ENCODE peak calls at places on chromosomes 12 and 14, in seven cellular contexts. M is breast epithelium, N is Calu3, O is OCI-LY7, L is stomach, X is cardiac muscle cell, E is omental fat pad. S is an unnamed sample.

GRCh38 chr12:121781751-121782615 is 11.5 kb downstream of the RHOF start:
- DNase-seq in M (no peak), N (no peak), O (peak; percentile 48), L (no peak), X (no peak), E (no peak), S (peak; percentile 78)

GRCh38 chr14:54502602-54503001 is 7.1 kb upstream of the CGRRF1 start:
- DNase-seq in M (no peak), N (no peak), O (no peak), L (no peak), X (peak; percentile 40), E (no peak), S (no peak)

GRCh38 chr14:68819260-68819691 is 26.4 kb upstream of the ZFP36L1 start:
- DNase-seq in M (peak; percentile 20), N (no peak), O (no peak), L (peak; percentile 50), X (peak; percentile 66), E (no peak), S (no peak)

GRCh38 chr12:45050331-45050750 is 558 bp downstream of the DBX2 start:
- DNase-seq in M (no peak), N (no peak), O (no peak), L (no peak), X (no peak), E (no peak), S (peak; percentile 15)

GRCh38 chr14:25477699-25478098 is 427.8 kb upstream of the STXBP6 start:
- DNase-seq in M (no peak), N (no peak), O (no peak), L (no peak), X (no peak), E (no peak), S (no peak)

GRCh38 chr12:77625441-77625840 is 205.3 kb upstream of the NAV3 start:
- DNase-seq in M (no peak), N (no peak), O (no peak), L (no peak), X (peak; percentile 59), E (no peak), S (no peak)

GRCh38 chr14:89351364-89351957 is 65.6 kb downstream of the FOXN3 start:
- DNase-seq in M (no peak), N (no peak), O (peak; percentile 83), L (peak; percentile 76), X (peak; percentile 62), E (no peak), S (peak; percentile 47)

GRCh38 chr12:120352117-120352516 is 16.8 kb downstream of the MSI1 start:
- DNase-seq in M (no peak), N (no peak), O (no peak), L (no peak), X (peak; percentile 27), E (no peak), S (no peak)

GRCh38 chr12:52580496-52580895 is 6.9 kb upstream of the KRT74 start:
- DNase-seq in M (no peak), N (no peak), O (no peak), L (no peak), X (no peak), E (no peak), S (no peak)

GRCh38 chr12:45938566-45938965 is 51.8 kb downstream of the SCAF11 start:
- DNase-seq in M (no peak), N (no peak), O (no peak), L (no peak), X (no peak), E (no peak), S (no peak)

GRCh38 chr12:71477609-71478008 is 38.0 kb downstream of the LGR5 start:
- DNase-seq in M (no peak), N (no peak), O (no peak), L (no peak), X (no peak), E (no peak), S (no peak)

GRCh38 chr12:45268672-45269406 is 52.9 kb downstream of the ANO6 start:
- DNase-seq in M (peak; percentile 56), N (peak; percentile 76), O (peak; percentile 17), L (peak; percentile 76), X (peak; percentile 94), E (peak; percentile 66), S (peak; percentile 20)

GRCh38 chr12:91781114-91781513 is 364.5 kb downstream of the BTG1 start:
- DNase-seq in M (no peak), N (no peak), O (no peak), L (no peak), X (peak; percentile 42), E (no peak), S (no peak)

GRCh38 chr14:76929927-76930326 is 98.6 kb downstream of the IRF2BPL start:
- DNase-seq in M (no peak), N (no peak), O (no peak), L (no peak), X (no peak), E (no peak), S (no peak)

GRCh38 chr14:39431416-39432178 is 636 bp downstream of the FBXO33 start:
- DNase-seq in M (peak; percentile 22), N (peak; percentile 56), O (peak; percentile 72), L (peak; percentile 58), X (peak; percentile 40), E (no peak), S (peak; percentile 45)

GRCh38 chr12:80778005-80778541 is 61.4 kb downstream of the MYF5 start:
- DNase-seq in M (peak; percentile 57), N (peak; percentile 71), O (no peak), L (peak; percentile 33), X (peak; percentile 94), E (no peak), S (peak; percentile 44)

GRCh38 chr14:103543721-103544626 is 15.0 kb downstream of the TRMT61A start:
- DNase-seq in M (no peak), N (no peak), O (no peak), L (no peak), X (peak; percentile 34), E (no peak), S (no peak)

GRCh38 chr14:54108481-54109471 is 152.2 kb upstream of the BMP4 start:
- DNase-seq in M (no peak), N (peak; percentile 39), O (no peak), L (no peak), X (peak; percentile 95), E (no peak), S (no peak)

GRCh38 chr12:71942259-71942658 is 3.6 kb downstream of the TPH2 start:
- DNase-seq in M (no peak), N (no peak), O (no peak), L (no peak), X (no peak), E (no peak), S (no peak)

GRCh38 chr12:25775968-25776367 is 182.5 kb upstream of the RASSF8 start:
- DNase-seq in M (no peak), N (no peak), O (no peak), L (no peak), X (peak; percentile 23), E (no peak), S (no peak)

GRCh38 chr12:118651487-118651886 is 275.1 kb downstream of the SUDS3 start:
- DNase-seq in M (no peak), N (no peak), O (no peak), L (no peak), X (no peak), E (no peak), S (no peak)

GRCh38 chr12:131675126-131676080 is 35.5 kb upstream of the SFSWAP start:
- DNase-seq in M (no peak), N (no peak), O (no peak), L (no peak), X (no peak), E (no peak), S (no peak)

GRCh38 chr14:31992051-31992450 is 85.1 kb upstream of the ARHGAP5 start:
- DNase-seq in M (no peak), N (no peak), O (no peak), L (no peak), X (peak; percentile 92), E (no peak), S (no peak)

GRCh38 chr12:7019043-7019569 is 830 bp upstream of the LPCAT3 start:
- DNase-seq in M (no peak), N (no peak), O (no peak), L (no peak), X (no peak), E (no peak), S (no peak)

GRCh38 chr12:53220857-53221202 is 11.2 kb downstream of the RARG start:
- DNase-seq in M (peak; percentile 89), N (peak; percentile 92), O (peak; percentile 90), L (peak; percentile 89), X (peak; percentile 98), E (no peak), S (peak; percentile 98)

GRCh38 chr14:89572566-89573398 is 155.7 kb upstream of the FOXN3 start:
- DNase-seq in M (no peak), N (no peak), O (no peak), L (no peak), X (no peak), E (no peak), S (no peak)

GRCh38 chr12:53410951-53411350 is 12.7 kb upstream of the AMHR2 start:
- DNase-seq in M (no peak), N (no peak), O (no peak), L (no peak), X (no peak), E (no peak), S (no peak)

GRCh38 chr12:57848208-57848607 is 1.7 kb upstream of the CTDSP2 start:
- DNase-seq in M (no peak), N (no peak), O (no peak), L (no peak), X (no peak), E (no peak), S (no peak)
- TF ChIP-seq CTCF in M (no peak), N (no peak), O (no peak), L (no peak), X (no peak), E (no peak), S (no peak)

DNA sequence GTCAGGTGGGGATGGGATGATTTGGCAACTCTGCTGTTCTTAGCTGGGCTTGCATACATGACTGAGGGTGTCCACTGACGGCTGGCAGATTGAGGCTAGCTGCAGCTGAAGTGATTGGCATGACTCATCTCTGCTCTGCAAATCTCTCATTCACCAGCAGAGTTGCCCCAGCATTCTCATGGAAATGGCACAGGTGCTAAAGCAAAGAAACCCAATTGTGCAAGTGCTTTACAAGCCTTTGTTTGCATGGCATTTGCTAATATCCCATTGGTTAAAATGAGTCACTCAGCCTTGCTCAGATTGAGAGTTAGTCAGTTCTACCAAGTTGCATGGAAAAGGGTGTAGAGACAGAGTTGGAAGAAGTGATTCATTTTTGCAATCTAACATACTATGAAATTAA is 389.7 kb upstream of the FAR2 start:
- DNase-seq in M (no peak), N (peak; percentile 34), O (no peak), L (no peak), X (peak; percentile 11), E (no peak), S (no peak)
- TF ChIP-seq CTCF in M (no peak), N (no peak), O (no peak), L (no peak), X (no peak), E (no peak), S (no peak)

GRCh38 chr12:75525263-75525662 is 13.9 kb upstream of the KRR1 start:
- DNase-seq in M (no peak), N (no peak), O (peak; percentile 13), L (no peak), X (no peak), E (no peak), S (no peak)
- TF ChIP-seq CTCF in M (no peak), N (no peak), O (peak; percentile 68), L (no peak), X (peak; percentile 40), E (no peak), S (no peak)

DNA sequence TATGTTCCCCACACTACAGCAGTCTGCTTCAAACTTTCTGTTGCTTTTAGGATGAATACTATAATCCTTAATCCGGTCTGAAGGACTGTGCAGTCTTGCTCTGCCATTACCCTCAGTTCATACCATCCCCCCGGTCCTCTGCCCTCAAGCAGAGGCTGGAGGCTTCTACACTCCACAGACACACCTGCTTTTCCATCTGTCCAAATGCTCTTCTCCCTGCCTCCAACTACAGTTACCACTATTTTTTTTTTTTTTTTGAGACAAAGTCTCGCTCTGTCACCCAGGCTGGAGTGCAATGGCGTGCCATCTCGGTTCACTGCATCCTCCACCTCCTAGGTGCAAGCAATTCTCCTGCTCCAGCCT is 19.3 kb upstream of the KCNH3 start:
- DNase-seq in M (no peak), N (no peak), O (no peak), L (no peak), X (no peak), E (no peak), S (no peak)
- TF ChIP-seq CTCF in M (no peak), N (no peak), O (no peak), L (no peak), X (no peak), E (no peak), S (no peak)